ENCODE peak calls at places on chromosomes 1 and 21, in five cellular contexts. V is EL, N is NCI-H510A treated with DMSO at 0.1 percent for 48 hours, A is mesendoderm, Y is HepG2. H is an unnamed sample.

GRCh38 chr1:177780096-177780700 is 189.7 kb downstream of the SEC16B start:
- DNase-seq in N (peak; percentile 76), A (peak; percentile 73), Y (peak; percentile 63), V (peak; percentile 38), H (peak; percentile 82)

GRCh38 chr21:32350981-32351380 is 41.8 kb downstream of the URB1 start:
- DNase-seq in A (no peak), V (no peak), Y (no peak), N (no peak), H (no peak)

GRCh38 chr1:56525463-56526155 is 53.8 kb downstream of the PLPP3 start:
- DNase-seq in N (no peak), V (peak; percentile 74), A (no peak), Y (no peak), H (no peak)

GRCh38 chr1:248787430-248787829 is 31.9 kb upstream of the LYPD8 start:
- DNase-seq in Y (no peak), V (no peak), A (no peak), N (no peak), H (no peak)

GRCh38 chr1:229693124-229693523 is 67.1 kb downstream of the URB2 start:
- DNase-seq in Y (no peak), V (no peak), A (no peak), N (no peak), H (no peak)

GRCh38 chr1:241688940-241689368 is 36.9 kb downstream of the WDR64 start:
- DNase-seq in Y (no peak), A (peak; percentile 73), V (peak; percentile 53), N (no peak), H (peak; percentile 9)

GRCh38 chr1:4603317-4604110 is 50.9 kb upstream of the AJAP1 start:
- DNase-seq in Y (no peak), A (peak; percentile 78), N (no peak), V (no peak), H (no peak)

GRCh38 chr1:75641325-75641724 is 30.4 kb upstream of the SLC44A5 start:
- DNase-seq in Y (no peak), N (no peak), V (no peak), A (no peak), H (no peak)

GRCh38 chr1:205629751-205630150 is 2.1 kb downstream of the ELK4 start:
- DNase-seq in A (no peak), Y (no peak), V (no peak), N (no peak), H (no peak)